ENCODE peak calls at places on chromosomes 1 and 21, in nine cellular contexts. S is HEK293T; U is stimulated activated CD4-positive, alpha-beta T cell treated with anti-CD3 and anti-CD28 coated beads, Interleukin-12 subunit alpha, Interleukin-12 subunit beta, amount 100 ng/mL, for 24 hours; M is uterus; W is IMR-90; Z is effector memory CD8-positive, alpha-beta T cell; N is activated CD4-positive, alpha-beta T cell treated with anti-CD3 and anti-CD28 coated beads, Interleukin-2, amount 10 ng/mL, durations not matched to agents 7 days and 5 days; E is iPS-NIHi11; L is NCI-H1105. O is an unnamed sample.

GRCh38 chr1:33667386-33668282 is 195.2 kb downstream of the ZSCAN20 start:
- DNase-seq in E (no peak), U (no peak), L (no peak), N (no peak), Z (no peak), W (peak), M (no peak), S (no peak), O (no peak)

GRCh38 chr1:43527111-43527878 is 3.4 kb upstream of the PTPRF start:
- DNase-seq in L (no peak), S (no peak), M (no peak), Z (no peak), E (no peak), N (no peak), U (no peak), W (no peak), O (no peak)

GRCh38 chr1:29579821-29580425 is 343.6 kb downstream of the PTPRU start:
- DNase-seq in Z (no peak), U (no peak), W (peak), N (no peak), S (no peak), L (no peak), M (no peak), E (no peak), O (peak)

GRCh38 chr1:218499021-218499691 is 154.0 kb downstream of the TGFB2 start:
- DNase-seq in S (no peak), M (no peak), U (no peak), W (peak), N (no peak), L (no peak), E (no peak), Z (no peak), O (no peak)

GRCh38 chr21:45488839-45489479 is 53.3 kb downstream of the SLC19A1 start:
- DNase-seq in E (peak), M (no peak), Z (no peak), L (no peak), W (no peak), U (no peak), N (no peak), S (peak), O (no peak)

GRCh38 chr1:159867322-159868064 is 5.0 kb upstream of the VSIG8 start:
- DNase-seq in W (no peak), M (peak), Z (no peak), N (no peak), L (peak), E (peak), S (no peak), U (no peak), O (peak)

GRCh38 chr1:233993651-233994050 is 89.2 kb downstream of the SLC35F3 start:
- DNase-seq in M (no peak), U (no peak), W (no peak), E (no peak), Z (no peak), S (no peak), L (no peak), N (no peak), O (peak)

GRCh38 chr1:235858784-235859183 is 7.9 kb downstream of the LYST start:
- DNase-seq in E (no peak), L (no peak), M (no peak), N (no peak), S (no peak), U (no peak), W (no peak), Z (no peak), O (no peak)

GRCh38 chr1:154182342-154183044 is 9.4 kb downstream of the TPM3 start:
- DNase-seq in S (peak), N (peak), M (peak), E (peak), W (peak), L (peak), U (peak), Z (peak), O (peak)

GRCh38 chr1:192357904-192358303 is 41.1 kb downstream of the RGS21 start:
- DNase-seq in E (no peak), Z (no peak), N (no peak), L (no peak), U (no peak), M (no peak), S (no peak), W (peak), O (peak)

GRCh38 chr1:235714205-235714897 is 64.8 kb upstream of the GNG4 start:
- DNase-seq in W (no peak), M (no peak), U (no peak), S (no peak), N (no peak), E (no peak), L (peak), Z (no peak), O (peak)

GRCh38 chr1:109828756-109829505 is 65.2 kb upstream of the EPS8L3 start:
- DNase-seq in L (no peak), M (no peak), E (no peak), N (no peak), Z (no peak), U (no peak), W (peak), S (no peak), O (no peak)

GRCh38 chr21:46100426-46100825 is 2.5 kb downstream of the COL6A2 start:
- DNase-seq in E (no peak), U (no peak), N (no peak), W (peak), M (no peak), Z (no peak), L (no peak), S (no peak), O (no peak)

GRCh38 chr1:202107801-202108731 is 14.7 kb upstream of the GPR37L1 start:
- DNase-seq in S (no peak), N (no peak), W (no peak), Z (no peak), L (peak), E (no peak), U (no peak), M (no peak), O (peak)

GRCh38 chr1:87629673-87630072 is 301.0 kb downstream of the LMO4 start:
- DNase-seq in Z (no peak), N (no peak), U (no peak), E (no peak), W (no peak), L (no peak), M (no peak), S (no peak), O (no peak)

GRCh38 chr1:14443164-14443787 is 155.2 kb upstream of the KAZN start:
- DNase-seq in U (no peak), Z (no peak), W (peak), S (peak), L (no peak), M (no peak), N (no peak), E (no peak), O (no peak)

GRCh38 chr1:223143760-223144248 is 756 bp upstream of the TLR5 start:
- DNase-seq in M (peak), W (no peak), N (peak), U (peak), S (no peak), L (peak), Z (no peak), E (peak), O (peak)

GRCh38 chr1:43452789-43453441 is 816 bp downstream of the HYI start:
- DNase-seq in M (peak), W (peak), N (no peak), U (no peak), L (no peak), Z (no peak), E (peak), S (peak), O (peak)

GRCh38 chr1:161801955-161802354 is 35.8 kb downstream of the ATF6 start:
- DNase-seq in N (no peak), S (no peak), L (no peak), Z (no peak), M (peak), E (peak), W (no peak), U (no peak), O (no peak)

GRCh38 chr1:11458811-11459275 is 20.1 kb upstream of the DISP3 start:
- DNase-seq in S (no peak), N (no peak), M (no peak), W (no peak), E (no peak), U (no peak), Z (no peak), L (no peak), O (peak)

GRCh38 chr21:37916795-37917142 is 512 bp upstream of the KCNJ6 start:
- DNase-seq in N (no peak), U (no peak), Z (no peak), W (no peak), S (peak), L (no peak), M (no peak), E (peak), O (peak)

GRCh38 chr1:23559985-23560755 is 869 bp upstream of the ID3 start:
- DNase-seq in N (no peak), E (no peak), W (peak), U (no peak), S (no peak), M (no peak), Z (no peak), L (no peak), O (peak)

GRCh38 chr1:205950280-205950679 is 7.0 kb upstream of the SLC26A9 start:
- DNase-seq in M (no peak), L (no peak), S (no peak), W (peak), E (no peak), Z (no peak), U (no peak), N (no peak), O (no peak)

GRCh38 chr21:44391345-44392091 is 38.1 kb downstream of the TRPM2 start:
- DNase-seq in M (no peak), Z (no peak), N (no peak), U (no peak), S (no peak), E (no peak), L (no peak), W (no peak), O (no peak)

GRCh38 chr1:68570859-68571258 is 74.0 kb upstream of the DEPDC1 start:
- DNase-seq in L (no peak), S (no peak), Z (no peak), U (no peak), E (no peak), N (no peak), W (no peak), M (no peak), O (no peak)

O was measured in NCI-H2171 treated with DMSO at 0.1 percent for 48 hours.